ENCODE peak calls at places on chromosomes 12 and 14, in four cellular contexts. One of them, this sample, is unnamed.

GRCh38 chr12:114841557-114842251 is 157.7 kb upstream of the TBX3 start:
- DNase-seq in activated B cell treated with CpG ODN at 0.5 μM for 24 hours: no peak
- DNase-seq in stimulated activated CD4-positive, alpha-beta T cell treated with anti-CD3 and anti-CD28 coated beads, Interleukin-4, amount 100 ng/mL, for 24 hours: no peak
- DNase-seq in stimulated activated CD8-positive, alpha-beta memory T cell treated with anti-CD3 and anti-CD28 coated beads, Interleukin-15, amount 100 ng/mL, for 24 hours: no peak
- DNase-seq in this sample: peak

GRCh38 chr12:5796171-5797091 is 148.6 kb downstream of the ANO2 start:
- DNase-seq in stimulated activated CD8-positive, alpha-beta memory T cell treated with anti-CD3 and anti-CD28 coated beads, Interleukin-15, amount 100 ng/mL, for 24 hours: no peak
- DNase-seq in activated B cell treated with CpG ODN at 0.5 μM for 24 hours: no peak
- DNase-seq in stimulated activated CD4-positive, alpha-beta T cell treated with anti-CD3 and anti-CD28 coated beads, Interleukin-4, amount 100 ng/mL, for 24 hours: no peak
- DNase-seq in this sample: peak

GRCh38 chr12:123889848-123890535 is 82.6 kb downstream of the CCDC92 start:
- DNase-seq in stimulated activated CD4-positive, alpha-beta T cell treated with anti-CD3 and anti-CD28 coated beads, Interleukin-4, amount 100 ng/mL, for 24 hours: no peak
- DNase-seq in stimulated activated CD8-positive, alpha-beta memory T cell treated with anti-CD3 and anti-CD28 coated beads, Interleukin-15, amount 100 ng/mL, for 24 hours: no peak
- DNase-seq in activated B cell treated with CpG ODN at 0.5 μM for 24 hours: no peak
- DNase-seq in this sample: no peak

GRCh38 chr12:34292736-34293625 is 270.7 kb downstream of the ALG10 start:
- DNase-seq in activated B cell treated with CpG ODN at 0.5 μM for 24 hours: no peak
- DNase-seq in stimulated activated CD8-positive, alpha-beta memory T cell treated with anti-CD3 and anti-CD28 coated beads, Interleukin-15, amount 100 ng/mL, for 24 hours: no peak
- DNase-seq in stimulated activated CD4-positive, alpha-beta T cell treated with anti-CD3 and anti-CD28 coated beads, Interleukin-4, amount 100 ng/mL, for 24 hours: no peak
- DNase-seq in this sample: no peak

GRCh38 chr14:85416771-85417170 is 113.2 kb upstream of the FLRT2 start:
- DNase-seq in stimulated activated CD4-positive, alpha-beta T cell treated with anti-CD3 and anti-CD28 coated beads, Interleukin-4, amount 100 ng/mL, for 24 hours: no peak
- DNase-seq in stimulated activated CD8-positive, alpha-beta memory T cell treated with anti-CD3 and anti-CD28 coated beads, Interleukin-15, amount 100 ng/mL, for 24 hours: no peak
- DNase-seq in activated B cell treated with CpG ODN at 0.5 μM for 24 hours: no peak
- DNase-seq in this sample: no peak

GRCh38 chr12:19261773-19262172 is 132.2 kb downstream of the PLEKHA5 start:
- DNase-seq in stimulated activated CD4-positive, alpha-beta T cell treated with anti-CD3 and anti-CD28 coated beads, Interleukin-4, amount 100 ng/mL, for 24 hours: no peak
- DNase-seq in stimulated activated CD8-positive, alpha-beta memory T cell treated with anti-CD3 and anti-CD28 coated beads, Interleukin-15, amount 100 ng/mL, for 24 hours: no peak
- DNase-seq in activated B cell treated with CpG ODN at 0.5 μM for 24 hours: no peak
- DNase-seq in this sample: no peak

GRCh38 chr12:46944104-46944503 is 118.3 kb upstream of the SLC38A4 start:
- DNase-seq in activated B cell treated with CpG ODN at 0.5 μM for 24 hours: no peak
- DNase-seq in stimulated activated CD8-positive, alpha-beta memory T cell treated with anti-CD3 and anti-CD28 coated beads, Interleukin-15, amount 100 ng/mL, for 24 hours: no peak
- DNase-seq in stimulated activated CD4-positive, alpha-beta T cell treated with anti-CD3 and anti-CD28 coated beads, Interleukin-4, amount 100 ng/mL, for 24 hours: no peak
- DNase-seq in this sample: no peak

GRCh38 chr12:100234591-100235304 is 32.1 kb downstream of the DEPDC4 start:
- DNase-seq in stimulated activated CD8-positive, alpha-beta memory T cell treated with anti-CD3 and anti-CD28 coated beads, Interleukin-15, amount 100 ng/mL, for 24 hours: no peak
- DNase-seq in stimulated activated CD4-positive, alpha-beta T cell treated with anti-CD3 and anti-CD28 coated beads, Interleukin-4, amount 100 ng/mL, for 24 hours: peak
- DNase-seq in activated B cell treated with CpG ODN at 0.5 μM for 24 hours: no peak
- DNase-seq in this sample: no peak

GRCh38 chr14:73741386-73741875 is 27.2 kb upstream of the PNMA1 start:
- DNase-seq in stimulated activated CD4-positive, alpha-beta T cell treated with anti-CD3 and anti-CD28 coated beads, Interleukin-4, amount 100 ng/mL, for 24 hours: peak
- DNase-seq in activated B cell treated with CpG ODN at 0.5 μM for 24 hours: no peak
- DNase-seq in stimulated activated CD8-positive, alpha-beta memory T cell treated with anti-CD3 and anti-CD28 coated beads, Interleukin-15, amount 100 ng/mL, for 24 hours: no peak
- DNase-seq in this sample: peak

This sample was measured in H1.